ENCODE peak calls at places on chromosome X, in six cellular contexts. A, G, C, J, I and Z are unnamed samples.

GRCh38 chrX:146614693-146615524 is 194.7 kb upstream of the CXorf51B start:
- DNase-seq in A (no peak), G (no peak), C (no peak), J (peak; percentile 3), I (no peak), Z (no peak)

GRCh38 chrX:69285401-69285871 is 120.2 kb upstream of the PJA1 start:
- DNase-seq in A (no peak), G (no peak), C (no peak), J (no peak), I (no peak), Z (peak; percentile 27)

GRCh38 chrX:129161108-129161507 is 362.2 kb downstream of the SMARCA1 start:
- DNase-seq in A (no peak), G (no peak), C (no peak), J (peak; percentile 10), I (no peak), Z (no peak)

GRCh38 chrX:119427024-119427794 is 28.1 kb downstream of the SLC25A43 start:
- DNase-seq in A (peak; percentile 38), G (no peak), C (no peak), J (no peak), I (peak; percentile 56), Z (no peak)

GRCh38 chrX:17030092-17030491 is 83.6 kb downstream of the REPS2 start:
- DNase-seq in A (no peak), G (no peak), C (no peak), J (no peak), I (peak; percentile 25), Z (no peak)

GRCh38 chrX:80879143-80879542 is 69.5 kb upstream of the BRWD3 start:
- DNase-seq in A (no peak), G (no peak), C (no peak), J (no peak), I (no peak), Z (no peak)

GRCh38 chrX:106484233-106484632 is 127.5 kb upstream of the RADX start:
- DNase-seq in A (peak; percentile 52), G (no peak), C (no peak), J (no peak), I (peak; percentile 28), Z (no peak)

GRCh38 chrX:109679820-109680219 is 53.2 kb downstream of the ACSL4 start:
- DNase-seq in A (no peak), G (no peak), C (no peak), J (no peak), I (no peak), Z (no peak)

GRCh38 chrX:132737743-132738142 is 220.7 kb downstream of the HS6ST2 start:
- DNase-seq in A (no peak), G (no peak), C (no peak), J (no peak), I (no peak), Z (no peak)

GRCh38 chrX:6227445-6227820 is 1.2 kb downstream of the NLGN4X start:
- DNase-seq in A (no peak), G (no peak), C (no peak), J (peak; percentile 23), I (no peak), Z (no peak)

GRCh38 chrX:29478336-29479069 is 736.9 kb upstream of the MAGEB2 start:
- DNase-seq in A (peak; percentile 45), G (no peak), C (no peak), J (peak; percentile 60), I (no peak), Z (peak; percentile 29)

GRCh38 chrX:24357101-24357500 is 3.3 kb upstream of the SUPT20HL1 start:
- DNase-seq in A (no peak), G (no peak), C (no peak), J (peak; percentile 45), I (no peak), Z (no peak)

GRCh38 chrX:76657499-76657898 is 230.0 kb downstream of the MAGEE1 start:
- DNase-seq in A (no peak), G (no peak), C (no peak), J (no peak), I (no peak), Z (no peak)

GRCh38 chrX:150365953-150366911 is 3.1 kb downstream of the MAMLD1 start:
- DNase-seq in A (no peak), G (peak; percentile 2), C (no peak), J (peak; percentile 55), I (peak; percentile 16), Z (peak; percentile 50)

GRCh38 chrX:28158019-28158777 is 176.9 kb upstream of the DCAF8L1 start:
- DNase-seq in A (no peak), G (no peak), C (no peak), J (peak; percentile 89), I (no peak), Z (no peak)

GRCh38 chrX:45824471-45824870 is 623.8 kb upstream of the DIPK2B start:
- DNase-seq in A (no peak), G (peak; percentile 79), C (peak; percentile 62), J (peak; percentile 66), I (no peak), Z (no peak)